ENCODE peak calls at places on chromosomes 3 and 15, in five cellular contexts. J is left ventricle myocardium inferior, N is ovary, Y is endothelial cell of umbilical vein, B is GM23248. Z is an unnamed sample.
A peak's percentile ranks its signal among the peaks of the same experiment; 100 is the strongest.

GRCh38 chr15:68205949-68206539 is 912 bp upstream of the CALML4 start:
- DNase-seq in J (peak; percentile 66), N (peak; percentile 24), Y (peak; percentile 24), B (no peak), Z (no peak)

GRCh38 chr3:183386651-183387050 is 41.8 kb downstream of the MCF2L2 start:
- DNase-seq in J (no peak), N (no peak), Y (no peak), B (no peak), Z (no peak)

GRCh38 chr15:67900621-67901147 is 60.8 kb upstream of the RNU6-1 start:
- DNase-seq in J (no peak), N (no peak), Y (no peak), B (no peak), Z (no peak)

GRCh38 chr3:130395331-130395730 is 49.9 kb downstream of the COL6A5 start:
- DNase-seq in J (no peak), N (no peak), Y (no peak), B (no peak), Z (no peak)

GRCh38 chr15:72033711-72034110 is 84.2 kb downstream of the MYO9A start:
- DNase-seq in J (no peak), N (no peak), Y (no peak), B (peak; percentile 24), Z (peak; percentile 33)

GRCh38 chr3:15815696-15816095 is 17.9 kb upstream of the ANKRD28 start:
- DNase-seq in J (no peak), N (no peak), Y (peak; percentile 61), B (peak; percentile 83), Z (peak; percentile 59)

GRCh38 chr3:190384241-190384863 is 3.6 kb upstream of the CLDN16 start:
- DNase-seq in J (no peak), N (no peak), Y (peak; percentile 45), B (peak; percentile 51), Z (peak; percentile 46)

GRCh38 chr3:191330309-191330712 is at the start of gene UTS2B:
- DNase-seq in J (no peak), N (no peak), Y (peak; percentile 79), B (peak; percentile 77), Z (peak; percentile 88)

GRCh38 chr15:68733666-68734065 is 87.0 kb downstream of the ANP32A start:
- DNase-seq in J (no peak), N (no peak), Y (no peak), B (no peak), Z (no peak)

GRCh38 chr15:70356062-70356860 is 258.5 kb upstream of the TLE3 start:
- DNase-seq in J (no peak), N (no peak), Y (no peak), B (no peak), Z (no peak)

GRCh38 chr3:188006726-188007393 is 147.1 kb upstream of the LPP start:
- DNase-seq in J (no peak), N (no peak), Y (peak; percentile 94), B (peak; percentile 1), Z (no peak)

GRCh38 chr3:61960976-61961375 is 399.6 kb downstream of the PTPRG start:
- DNase-seq in J (no peak), N (no peak), Y (no peak), B (peak; percentile 13), Z (no peak)

GRCh38 chr3:50620420-50620819 is 3.5 kb downstream of the MAPKAPK3 start:
- DNase-seq in J (no peak), N (no peak), Y (no peak), B (no peak), Z (no peak)
- H3K4me1 ChIP-seq in J (peaks cover 93% of the 10 kb centered on the region), N (peaks cover 5% of the 10 kb centered on the region), Y (peaks cover 22% of the 10 kb centered on the region), B (peaks cover 39% of the 10 kb centered on the region), Z (peaks cover 28% of the 10 kb centered on the region)

GRCh38 chr3:39122811-39123210 is 15.3 kb downstream of the TTC21A start:
- DNase-seq in J (no peak), N (no peak), Y (no peak), B (no peak), Z (no peak)
- H3K4me1 ChIP-seq in J (peaks cover 15% of the 10 kb centered on the region), N (no peaks in the 10 kb centered on the region), Y (peaks cover 10% of the 10 kb centered on the region), B (peaks cover 8% of the 10 kb centered on the region), Z (peaks cover 6% of the 10 kb centered on the region)

GRCh38 chr3:186980989-186981388 is 50.7 kb downstream of the ST6GAL1 start:
- DNase-seq in J (no peak), N (no peak), Y (no peak), B (no peak), Z (no peak)
- H3K4me1 ChIP-seq in J (peaks cover 85% of the 10 kb centered on the region), N (peaks cover 5% of the 10 kb centered on the region), Y (no peaks in the 10 kb centered on the region), B (no peaks in the 10 kb centered on the region), Z (no peaks in the 10 kb centered on the region)

GRCh38 chr3:128279594-128279880 is 126.3 kb downstream of the EEFSEC start:
- DNase-seq in J (no peak), N (no peak), Y (no peak), B (no peak), Z (no peak)
- H3K4me1 ChIP-seq in J (peaks cover 86% of the 10 kb centered on the region), N (peaks cover 48% of the 10 kb centered on the region), Y (peaks cover 19% of the 10 kb centered on the region), B (peaks cover 30% of the 10 kb centered on the region), Z (peaks cover 50% of the 10 kb centered on the region)

GRCh38 chr3:64459711-64460110 is 228.1 kb downstream of the ADAMTS9 start:
- DNase-seq in J (no peak), N (no peak), Y (no peak), B (peak; percentile 81), Z (no peak)
- H3K4me1 ChIP-seq in J (no peaks in the 10 kb centered on the region), N (peaks cover 7% of the 10 kb centered on the region), Y (no peaks in the 10 kb centered on the region), B (peaks cover 32% of the 10 kb centered on the region), Z (peaks cover 43% of the 10 kb centered on the region)

GRCh38 chr3:176974303-176974702 is 223.0 kb downstream of the TBL1XR1 start:
- DNase-seq in J (no peak), N (no peak), Y (no peak), B (no peak), Z (no peak)
- H3K4me1 ChIP-seq in J (no peaks in the 10 kb centered on the region), N (peaks cover 2% of the 10 kb centered on the region), Y (peaks cover 9% of the 10 kb centered on the region), B (no peaks in the 10 kb centered on the region), Z (no peaks in the 10 kb centered on the region)

DNA sequence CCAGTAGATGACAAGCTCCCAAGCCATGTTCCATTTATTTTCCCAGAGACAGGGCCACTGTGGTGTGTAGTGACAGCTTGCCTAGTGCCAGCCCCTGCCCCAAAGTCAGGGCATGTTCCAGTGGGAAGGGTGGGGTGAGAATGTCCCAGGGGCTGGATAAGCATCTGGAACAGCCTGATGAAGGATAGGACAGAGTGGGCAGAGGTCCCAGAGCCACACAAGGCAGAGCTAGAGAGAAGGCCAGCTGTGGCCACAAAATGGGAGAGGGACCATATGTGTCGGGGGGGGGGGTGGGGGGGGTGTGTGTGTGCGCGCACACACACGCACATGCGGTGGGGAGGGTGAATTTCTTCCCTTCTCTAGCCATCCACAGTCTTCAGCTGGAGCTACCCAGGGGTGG is 27.0 kb upstream of the TSPAN3 start:
- DNase-seq in J (no peak), N (no peak), Y (no peak), B (no peak), Z (no peak)
- H3K4me1 ChIP-seq in J (no peaks in the 10 kb centered on the region), N (no peaks in the 10 kb centered on the region), Y (no peaks in the 10 kb centered on the region), B (no peaks in the 10 kb centered on the region), Z (no peaks in the 10 kb centered on the region)

DNA sequence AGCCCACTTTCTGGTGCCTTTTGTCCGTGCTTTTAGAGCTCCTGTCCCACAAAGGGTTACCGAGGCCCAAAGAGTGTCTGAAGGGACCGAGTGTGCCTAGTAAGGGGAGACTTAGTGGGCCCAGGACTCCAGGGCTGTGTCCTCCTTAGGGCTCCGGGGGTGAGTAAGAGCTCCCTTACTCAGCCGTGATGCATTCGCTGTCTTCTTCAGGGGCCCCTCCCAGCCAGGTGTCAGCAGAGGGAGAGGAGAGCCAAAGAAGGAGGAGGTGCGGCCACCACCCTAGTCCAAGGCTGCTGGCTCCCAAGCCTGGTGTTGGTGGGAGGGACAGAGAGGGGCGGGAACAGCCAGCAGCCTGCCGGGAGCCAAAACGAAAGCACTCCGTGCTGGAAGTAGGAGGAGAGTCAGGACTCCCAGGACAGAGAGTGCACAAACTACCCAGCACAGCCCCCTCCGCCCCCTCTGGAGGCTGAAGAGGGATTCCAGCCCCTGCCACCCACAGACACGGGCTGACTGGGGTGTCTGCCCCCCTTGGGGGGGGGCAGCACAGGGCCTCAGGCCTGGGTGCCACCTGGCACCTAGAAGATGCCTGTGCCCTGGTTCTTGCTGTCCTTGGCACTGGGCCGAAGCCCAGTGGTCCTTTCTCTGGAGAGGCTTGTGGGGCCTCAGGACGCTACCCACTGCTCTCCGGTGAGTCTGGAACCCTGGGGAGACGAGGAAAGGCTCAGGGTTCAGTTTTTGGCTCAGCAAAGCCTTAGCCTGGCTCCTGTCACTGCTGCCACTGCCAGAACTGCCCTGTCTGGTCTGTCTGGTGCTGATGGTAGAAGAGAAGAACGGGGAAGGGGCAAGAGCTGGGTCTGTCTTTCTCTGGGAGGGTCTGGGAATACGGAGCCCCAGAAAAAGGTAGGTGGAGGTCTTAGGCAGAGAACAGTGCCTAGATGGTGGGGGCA is at the start of gene IL17RC:
- DNase-seq in J (peak; percentile 87), N (peak; percentile 84), Y (peak; percentile 77), B (peak; percentile 95), Z (peak; percentile 75)
- H3K4me1 ChIP-seq in J (peaks cover 47% of the 10 kb centered on the region), N (peaks cover 13% of the 10 kb centered on the region), Y (peaks cover 13% of the 10 kb centered on the region), B (peaks cover 13% of the 10 kb centered on the region), Z (peaks cover 29% of the 10 kb centered on the region)

GRCh38 chr3:81740731-81741130 is 20.7 kb downstream of the GBE1 start:
- DNase-seq in J (no peak), N (no peak), Y (no peak), B (no peak), Z (no peak)

GRCh38 chr3:81741214-81741613 is 20.2 kb downstream of the GBE1 start:
- DNase-seq in J (no peak), N (no peak), Y (no peak), B (peak; percentile 42), Z (peak; percentile 63)

GRCh38 chr3:81743096-81744025 is 18.1 kb downstream of the GBE1 start:
- DNase-seq in J (no peak), N (no peak), Y (peak; percentile 97), B (peak; percentile 96), Z (peak; percentile 97)

GRCh38 chr3:81742581-81742980 is 18.9 kb downstream of the GBE1 start:
- DNase-seq in J (no peak), N (no peak), Y (no peak), B (peak; percentile 38), Z (no peak)

GRCh38 chr3:81744366-81744765 is 17.1 kb downstream of the GBE1 start:
- DNase-seq in J (no peak), N (no peak), Y (peak; percentile 93), B (peak; percentile 96), Z (peak; percentile 97)
- H3K4me1 ChIP-seq in J (peaks cover 77% of the 10 kb centered on the region), N (peaks cover 2% of the 10 kb centered on the region), Y (peaks cover 49% of the 10 kb centered on the region), B (peaks cover 69% of the 10 kb centered on the region), Z (peaks cover 48% of the 10 kb centered on the region)

DNA sequence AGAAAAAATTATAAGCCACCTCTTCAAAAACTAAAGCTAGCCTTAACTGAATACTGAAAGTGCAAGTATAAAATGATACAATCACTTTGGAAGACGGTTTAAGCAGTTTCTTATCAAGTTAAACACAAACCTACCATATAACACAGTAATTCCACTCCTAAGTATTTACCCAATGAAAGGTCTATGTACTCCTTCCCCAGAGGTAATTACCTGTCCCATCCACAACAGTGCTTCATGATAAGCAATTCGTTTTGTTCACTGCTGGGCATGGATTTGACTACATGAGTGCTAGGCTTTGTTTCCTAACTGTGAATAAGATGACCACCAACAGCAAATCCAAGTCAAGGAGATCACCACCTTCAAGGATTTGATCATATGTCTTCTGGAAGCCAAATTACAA is 4.3 kb downstream of the COX5A start:
- DNase-seq in J (no peak), N (no peak), Y (no peak), B (no peak), Z (no peak)
- H3K4me1 ChIP-seq in J (peaks cover 86% of the 10 kb centered on the region), N (peaks cover 2% of the 10 kb centered on the region), Y (peaks cover 7% of the 10 kb centered on the region), B (peaks cover 7% of the 10 kb centered on the region), Z (peaks cover 3% of the 10 kb centered on the region)